ENCODE peak calls at places on chromosomes 7 and 10, in nine cellular contexts. One of them, this sample, is unnamed. For H3K9me3, the result is how much of the 10 kb centered on the place peaks cover.

GRCh38 chr10:89829262-89829886 is 128.0 kb downstream of the KIF20B start:
- DNase-seq in colonic mucosa: no peak
- DNase-seq in MM.1S: no peak
- DNase-seq in Karpas-422: no peak
- DNase-seq in IMR-90: no peak
- DNase-seq in SK-N-SH: no peak
- DNase-seq in endothelial cell of umbilical vein: no peak
- DNase-seq in PC-3: no peak
- DNase-seq in neuronal stem cell: no peak
- DNase-seq in this sample: no peak

GRCh38 chr7:44247868-44248651 is 47.3 kb downstream of the YKT6 start:
- DNase-seq in colonic mucosa: no peak
- DNase-seq in MM.1S: no peak
- DNase-seq in Karpas-422: no peak
- DNase-seq in IMR-90: no peak
- DNase-seq in SK-N-SH: no peak
- DNase-seq in endothelial cell of umbilical vein: no peak
- DNase-seq in PC-3: no peak
- DNase-seq in neuronal stem cell: no peak
- DNase-seq in this sample: no peak

GRCh38 chr7:111018960-111019835 is 71.7 kb upstream of the LRRN3 start:
- DNase-seq in colonic mucosa: no peak
- DNase-seq in MM.1S: no peak
- DNase-seq in Karpas-422: no peak
- DNase-seq in IMR-90: no peak
- DNase-seq in SK-N-SH: no peak
- DNase-seq in endothelial cell of umbilical vein: no peak
- DNase-seq in PC-3: peak
- DNase-seq in neuronal stem cell: peak
- DNase-seq in this sample: no peak

GRCh38 chr7:50781371-50781770 is 1.3 kb downstream of the GRB10 start:
- DNase-seq in colonic mucosa: no peak
- DNase-seq in MM.1S: no peak
- DNase-seq in Karpas-422: no peak
- DNase-seq in IMR-90: no peak
- DNase-seq in SK-N-SH: no peak
- DNase-seq in endothelial cell of umbilical vein: no peak
- DNase-seq in PC-3: no peak
- DNase-seq in neuronal stem cell: no peak
- DNase-seq in this sample: no peak

GRCh38 chr10:29127731-29128130 is 161.1 kb upstream of the LYZL1 start:
- DNase-seq in colonic mucosa: no peak
- DNase-seq in MM.1S: no peak
- DNase-seq in Karpas-422: no peak
- DNase-seq in IMR-90: no peak
- DNase-seq in SK-N-SH: no peak
- DNase-seq in endothelial cell of umbilical vein: no peak
- DNase-seq in PC-3: no peak
- DNase-seq in neuronal stem cell: no peak
- DNase-seq in this sample: no peak

GRCh38 chr7:75946207-75946855 is 31.4 kb downstream of the POR start:
- DNase-seq in colonic mucosa: no peak
- DNase-seq in MM.1S: no peak
- DNase-seq in Karpas-422: no peak
- DNase-seq in IMR-90: no peak
- DNase-seq in SK-N-SH: no peak
- DNase-seq in endothelial cell of umbilical vein: no peak
- DNase-seq in PC-3: no peak
- DNase-seq in neuronal stem cell: no peak
- DNase-seq in this sample: no peak

GRCh38 chr7:68846926-68847325 is 751.3 kb upstream of the AUTS2 start:
- DNase-seq in colonic mucosa: no peak
- DNase-seq in MM.1S: no peak
- DNase-seq in Karpas-422: no peak
- DNase-seq in IMR-90: no peak
- DNase-seq in SK-N-SH: no peak
- DNase-seq in endothelial cell of umbilical vein: no peak
- DNase-seq in PC-3: no peak
- DNase-seq in neuronal stem cell: no peak
- DNase-seq in this sample: no peak

GRCh38 chr10:14153570-14154055 is 177.1 kb downstream of the FRMD4A start:
- DNase-seq in colonic mucosa: no peak
- DNase-seq in MM.1S: no peak
- DNase-seq in Karpas-422: no peak
- DNase-seq in IMR-90: peak
- DNase-seq in SK-N-SH: no peak
- DNase-seq in endothelial cell of umbilical vein: no peak
- DNase-seq in PC-3: no peak
- DNase-seq in neuronal stem cell: no peak
- DNase-seq in this sample: no peak

GRCh38 chr7:47514367-47514766 is 67.5 kb downstream of the TNS3 start:
- DNase-seq in colonic mucosa: no peak
- DNase-seq in MM.1S: no peak
- DNase-seq in Karpas-422: no peak
- DNase-seq in IMR-90: no peak
- DNase-seq in SK-N-SH: no peak
- DNase-seq in endothelial cell of umbilical vein: no peak
- DNase-seq in PC-3: no peak
- DNase-seq in neuronal stem cell: no peak
- DNase-seq in this sample: no peak

GRCh38 chr7:34823650-34824258 is 165.7 kb downstream of the NPSR1 start:
- DNase-seq in colonic mucosa: peak
- DNase-seq in MM.1S: peak
- DNase-seq in Karpas-422: peak
- DNase-seq in IMR-90: peak
- DNase-seq in SK-N-SH: peak
- DNase-seq in endothelial cell of umbilical vein: peak
- DNase-seq in PC-3: peak
- DNase-seq in neuronal stem cell: no peak
- DNase-seq in this sample: peak

GRCh38 chr10:123455861-123456260 is 210.3 kb upstream of the GPR26 start:
- DNase-seq in colonic mucosa: no peak
- DNase-seq in MM.1S: no peak
- DNase-seq in Karpas-422: no peak
- DNase-seq in IMR-90: no peak
- DNase-seq in SK-N-SH: no peak
- DNase-seq in endothelial cell of umbilical vein: no peak
- DNase-seq in PC-3: no peak
- DNase-seq in neuronal stem cell: no peak
- DNase-seq in this sample: no peak

GRCh38 chr7:80440908-80441307 is 71.0 kb downstream of the GNAT3 start:
- DNase-seq in colonic mucosa: no peak
- DNase-seq in MM.1S: no peak
- DNase-seq in Karpas-422: no peak
- DNase-seq in IMR-90: peak
- DNase-seq in SK-N-SH: no peak
- DNase-seq in endothelial cell of umbilical vein: no peak
- DNase-seq in PC-3: peak
- DNase-seq in neuronal stem cell: no peak
- DNase-seq in this sample: peak

GRCh38 chr7:22564511-22565045 is 64.6 kb upstream of the STEAP1B start:
- DNase-seq in colonic mucosa: no peak
- DNase-seq in MM.1S: peak
- DNase-seq in Karpas-422: no peak
- DNase-seq in IMR-90: peak
- DNase-seq in SK-N-SH: no peak
- DNase-seq in endothelial cell of umbilical vein: peak
- DNase-seq in PC-3: peak
- DNase-seq in neuronal stem cell: no peak
- DNase-seq in this sample: peak

GRCh38 chr10:24448351-24449009 is 239.5 kb downstream of the KIAA1217 start:
- DNase-seq in colonic mucosa: no peak
- DNase-seq in MM.1S: no peak
- DNase-seq in Karpas-422: no peak
- DNase-seq in IMR-90: peak
- DNase-seq in SK-N-SH: no peak
- DNase-seq in endothelial cell of umbilical vein: peak
- DNase-seq in PC-3: no peak
- DNase-seq in neuronal stem cell: no peak
- DNase-seq in this sample: peak

GRCh38 chr10:26647602-26648244 is 49.8 kb upstream of the PDSS1 start:
- DNase-seq in colonic mucosa: no peak
- DNase-seq in MM.1S: no peak
- DNase-seq in Karpas-422: peak
- DNase-seq in IMR-90: no peak
- DNase-seq in SK-N-SH: no peak
- DNase-seq in endothelial cell of umbilical vein: no peak
- DNase-seq in PC-3: no peak
- DNase-seq in neuronal stem cell: no peak
- DNase-seq in this sample: no peak

GRCh38 chr7:140209866-140210609 is 33.3 kb upstream of the KDM7A start:
- DNase-seq in colonic mucosa: peak
- DNase-seq in MM.1S: peak
- DNase-seq in Karpas-422: peak
- DNase-seq in IMR-90: no peak
- DNase-seq in SK-N-SH: no peak
- DNase-seq in endothelial cell of umbilical vein: no peak
- DNase-seq in PC-3: no peak
- DNase-seq in neuronal stem cell: no peak
- DNase-seq in this sample: no peak

GRCh38 chr7:151017953-151018420 is 6.3 kb downstream of the ATG9B start:
- DNase-seq in colonic mucosa: peak
- DNase-seq in MM.1S: peak
- DNase-seq in Karpas-422: peak
- DNase-seq in IMR-90: peak
- DNase-seq in SK-N-SH: peak
- DNase-seq in endothelial cell of umbilical vein: peak
- DNase-seq in PC-3: peak
- DNase-seq in neuronal stem cell: peak
- DNase-seq in this sample: peak

GRCh38 chr10:43712821-43713584 is 64.3 kb upstream of the ZNF32 start:
- DNase-seq in colonic mucosa: no peak
- DNase-seq in MM.1S: no peak
- DNase-seq in Karpas-422: no peak
- DNase-seq in IMR-90: no peak
- DNase-seq in SK-N-SH: no peak
- DNase-seq in endothelial cell of umbilical vein: no peak
- DNase-seq in PC-3: no peak
- DNase-seq in neuronal stem cell: no peak
- DNase-seq in this sample: no peak

DNA sequence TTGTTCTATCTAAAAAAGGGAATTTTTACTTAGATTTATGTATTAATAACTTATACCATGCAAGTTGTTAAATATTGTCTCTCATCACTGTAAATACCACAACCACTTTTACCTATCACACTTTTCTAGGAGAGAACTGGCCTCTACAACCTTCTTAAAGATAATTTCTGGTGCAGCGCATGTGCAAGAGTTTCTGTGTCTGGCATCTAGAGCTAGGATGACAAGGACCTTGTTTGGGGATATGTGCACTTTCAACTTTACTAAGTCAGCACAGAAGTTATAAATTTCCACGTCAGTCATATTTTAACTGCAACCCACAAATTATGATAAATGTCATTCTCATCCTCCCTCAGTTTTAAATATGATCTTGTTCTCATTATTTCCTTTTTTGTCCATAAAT is 156.9 kb upstream of the ADCY1 start:
- DNase-seq in colonic mucosa: no peak
- DNase-seq in MM.1S: no peak
- DNase-seq in Karpas-422: no peak
- DNase-seq in IMR-90: no peak
- DNase-seq in SK-N-SH: no peak
- DNase-seq in endothelial cell of umbilical vein: no peak
- DNase-seq in PC-3: no peak
- DNase-seq in neuronal stem cell: no peak
- DNase-seq in this sample: no peak
- H3K9ac ChIP-seq in colonic mucosa: no peak
- H3K9ac ChIP-seq in MM.1S: no peak
- H3K9ac ChIP-seq in Karpas-422: no peak
- H3K9ac ChIP-seq in IMR-90: no peak
- H3K9ac ChIP-seq in SK-N-SH: no peak
- H3K9ac ChIP-seq in endothelial cell of umbilical vein: no peak
- H3K9ac ChIP-seq in PC-3: no peak
- H3K9ac ChIP-seq in neuronal stem cell: no peak
- H3K9ac ChIP-seq in this sample: no peak

GRCh38 chr7:158228986-158229385 is 358.6 kb downstream of the PTPRN2 start:
- DNase-seq in colonic mucosa: no peak
- DNase-seq in MM.1S: peak
- DNase-seq in Karpas-422: peak
- DNase-seq in IMR-90: no peak
- DNase-seq in SK-N-SH: no peak
- DNase-seq in endothelial cell of umbilical vein: no peak
- DNase-seq in PC-3: peak
- DNase-seq in neuronal stem cell: peak
- DNase-seq in this sample: no peak
- H3K9me3 ChIP-seq in colonic mucosa: under half
- H3K9me3 ChIP-seq in MM.1S: under half
- H3K9me3 ChIP-seq in Karpas-422: under half
- H3K9me3 ChIP-seq in IMR-90: under half
- H3K9me3 ChIP-seq in SK-N-SH: under half
- H3K9me3 ChIP-seq in endothelial cell of umbilical vein: under half
- H3K9me3 ChIP-seq in PC-3: under half
- H3K9me3 ChIP-seq in neuronal stem cell: under half
- H3K9me3 ChIP-seq in this sample: under half

GRCh38 chr10:32746869-32747268 is 211.2 kb downstream of the ITGB1 start:
- DNase-seq in colonic mucosa: no peak
- DNase-seq in MM.1S: no peak
- DNase-seq in Karpas-422: no peak
- DNase-seq in IMR-90: no peak
- DNase-seq in SK-N-SH: no peak
- DNase-seq in endothelial cell of umbilical vein: no peak
- DNase-seq in PC-3: no peak
- DNase-seq in neuronal stem cell: no peak
- DNase-seq in this sample: no peak
- H3K9ac ChIP-seq in colonic mucosa: no peak
- H3K9ac ChIP-seq in MM.1S: no peak
- H3K9ac ChIP-seq in Karpas-422: no peak
- H3K9ac ChIP-seq in IMR-90: no peak
- H3K9ac ChIP-seq in SK-N-SH: no peak
- H3K9ac ChIP-seq in endothelial cell of umbilical vein: no peak
- H3K9ac ChIP-seq in PC-3: no peak
- H3K9ac ChIP-seq in neuronal stem cell: no peak
- H3K9ac ChIP-seq in this sample: no peak

GRCh38 chr10:1575481-1576244 is 161.7 kb downstream of the ADARB2 start:
- DNase-seq in colonic mucosa: no peak
- DNase-seq in MM.1S: no peak
- DNase-seq in Karpas-422: no peak
- DNase-seq in IMR-90: no peak
- DNase-seq in SK-N-SH: no peak
- DNase-seq in endothelial cell of umbilical vein: no peak
- DNase-seq in PC-3: no peak
- DNase-seq in neuronal stem cell: no peak
- DNase-seq in this sample: no peak

GRCh38 chr10:1577945-1578344 is 159.4 kb downstream of the ADARB2 start:
- DNase-seq in colonic mucosa: no peak
- DNase-seq in MM.1S: no peak
- DNase-seq in Karpas-422: no peak
- DNase-seq in IMR-90: no peak
- DNase-seq in SK-N-SH: no peak
- DNase-seq in endothelial cell of umbilical vein: no peak
- DNase-seq in PC-3: no peak
- DNase-seq in neuronal stem cell: no peak
- DNase-seq in this sample: no peak

GRCh38 chr10:1576467-1577259 is 160.7 kb downstream of the ADARB2 start:
- DNase-seq in colonic mucosa: no peak
- DNase-seq in MM.1S: no peak
- DNase-seq in Karpas-422: peak
- DNase-seq in IMR-90: no peak
- DNase-seq in SK-N-SH: no peak
- DNase-seq in endothelial cell of umbilical vein: no peak
- DNase-seq in PC-3: no peak
- DNase-seq in neuronal stem cell: no peak
- DNase-seq in this sample: no peak

GRCh38 chr10:1578392-1579140 is 158.8 kb downstream of the ADARB2 start:
- DNase-seq in colonic mucosa: no peak
- DNase-seq in MM.1S: no peak
- DNase-seq in Karpas-422: no peak
- DNase-seq in IMR-90: no peak
- DNase-seq in SK-N-SH: no peak
- DNase-seq in endothelial cell of umbilical vein: no peak
- DNase-seq in PC-3: no peak
- DNase-seq in neuronal stem cell: no peak
- DNase-seq in this sample: no peak

GRCh38 chr10:1577371-1577770 is 160.0 kb downstream of the ADARB2 start:
- DNase-seq in colonic mucosa: no peak
- DNase-seq in MM.1S: no peak
- DNase-seq in Karpas-422: no peak
- DNase-seq in IMR-90: no peak
- DNase-seq in SK-N-SH: no peak
- DNase-seq in endothelial cell of umbilical vein: no peak
- DNase-seq in PC-3: no peak
- DNase-seq in neuronal stem cell: no peak
- DNase-seq in this sample: no peak
- H3K9me3 ChIP-seq in colonic mucosa: under half
- H3K9me3 ChIP-seq in MM.1S: under half
- H3K9me3 ChIP-seq in Karpas-422: under half
- H3K9me3 ChIP-seq in IMR-90: half or more
- H3K9me3 ChIP-seq in SK-N-SH: under half
- H3K9me3 ChIP-seq in endothelial cell of umbilical vein: under half
- H3K9me3 ChIP-seq in PC-3: under half
- H3K9me3 ChIP-seq in neuronal stem cell: under half
- H3K9me3 ChIP-seq in this sample: under half